ENCODE peak calls at places on chromosomes 5 and 9, in five cellular contexts. Q is H1, Y is IMR-90, G is H9, C is mesenchymal stem cell. X is an unnamed sample.

GRCh38 chr5:62732677-62733121 is 154.1 kb downstream of the LRRC70 start:
- DNase-seq in Q (no peak), Y (peak), G (no peak), C (peak), X (no peak)

GRCh38 chr5:56088967-56089829 is 94.4 kb upstream of the IL6ST start:
- DNase-seq in Q (no peak), Y (peak), G (no peak), C (peak), X (no peak)

GRCh38 chr9:18805386-18805785 is 227.6 kb downstream of the SAXO1 start:
- DNase-seq in Q (no peak), Y (no peak), G (peak), C (no peak), X (no peak)

GRCh38 chr9:127351182-127352166 is 45.5 kb upstream of the SLC2A8 start:
- DNase-seq in Q (no peak), Y (no peak), G (no peak), C (no peak), X (no peak)

GRCh38 chr5:28517691-28518090 is 1479.3 kb upstream of the CDH9 start:
- DNase-seq in Q (no peak), Y (no peak), G (no peak), C (no peak), X (no peak)

GRCh38 chr9:6080154-6080716 is 64.8 kb upstream of the RANBP6 start:
- DNase-seq in Q (peak), Y (peak), G (peak), C (peak), X (peak)

GRCh38 chr5:11234501-11234911 is 473.5 kb upstream of the DAP start:
- DNase-seq in Q (no peak), Y (no peak), G (no peak), C (no peak), X (no peak)

GRCh38 chr9:13151489-13151888 is 128.0 kb downstream of the MPDZ start:
- DNase-seq in Q (no peak), Y (no peak), G (no peak), C (no peak), X (no peak)

GRCh38 chr9:26043431-26043830 is 365.2 kb upstream of the TUSC1 start:
- DNase-seq in Q (no peak), Y (no peak), G (peak), C (no peak), X (no peak)

GRCh38 chr5:107119656-107120055 is 551.1 kb downstream of the EFNA5 start:
- DNase-seq in Q (no peak), Y (no peak), G (no peak), C (no peak), X (no peak)

GRCh38 chr5:95699337-95699736 is 16.5 kb upstream of the SPATA9 start:
- DNase-seq in Q (no peak), Y (no peak), G (no peak), C (no peak), X (no peak)
- H2BK15ac ChIP-seq in Q (no peak), Y (no peak), G (no peak), C (no peak), X (no peak)

DNA sequence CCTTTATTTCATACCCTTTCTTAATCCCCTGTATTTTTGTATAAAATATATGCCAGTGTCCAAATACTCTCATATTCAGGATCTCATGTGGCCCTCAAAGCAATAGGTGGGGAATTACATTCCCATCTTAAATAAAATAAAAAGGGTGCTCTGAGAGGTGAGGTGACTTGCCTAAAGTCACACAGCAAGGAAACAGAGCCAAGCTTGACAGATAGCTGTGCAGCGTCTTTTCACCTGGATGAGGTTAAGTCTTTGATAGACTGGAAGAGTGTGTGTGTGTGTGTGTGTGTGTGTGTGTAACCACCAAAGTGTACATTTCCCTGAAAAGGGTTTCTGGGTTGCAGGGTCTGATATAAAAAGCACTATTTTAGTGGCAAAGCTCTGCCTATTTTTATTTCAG is 12.4 kb downstream of the MSX2 start:
- DNase-seq in Q (no peak), Y (no peak), G (no peak), C (no peak), X (no peak)
- H2BK120ac ChIP-seq in Q (no peak), Y (peak), G (no peak), C (no peak), X (no peak)

GRCh38 chr9:132851421-132851792 is 26.7 kb downstream of the AK8 start:
- DNase-seq in Q (no peak), Y (no peak), G (no peak), C (no peak), X (no peak)
- H2AFZ ChIP-seq in Q (no peak), Y (no peak), G (no peak), C (no peak), X (no peak)

GRCh38 chr5:86981898-86982297 is 285.8 kb upstream of the RASA1 start:
- DNase-seq in Q (no peak), Y (no peak), G (no peak), C (no peak), X (no peak)
- H2BK15ac ChIP-seq in Q (no peak), Y (no peak), G (no peak), C (no peak), X (no peak)

DNA sequence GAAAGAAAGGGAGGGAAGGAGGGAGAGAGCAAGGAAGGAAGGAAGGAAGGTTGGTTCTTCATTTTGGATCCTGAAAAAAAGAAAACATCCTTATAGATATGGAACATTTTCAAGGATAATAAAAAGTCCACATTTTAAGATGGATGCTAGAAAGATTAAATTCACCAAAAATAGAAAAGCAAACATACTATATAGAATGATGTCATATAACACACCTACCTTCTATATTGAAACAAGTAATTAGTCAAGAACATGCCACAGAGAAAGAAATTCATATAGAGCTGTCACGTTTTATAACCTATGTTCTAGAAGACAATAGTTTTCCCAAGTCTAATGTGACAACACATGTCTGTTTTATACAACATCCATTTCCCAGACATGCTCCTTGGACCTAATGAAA is 302.0 kb downstream of the TLE1 start:
- DNase-seq in Q (no peak), Y (no peak), G (no peak), C (no peak), X (no peak)
- H2BK120ac ChIP-seq in Q (no peak), Y (no peak), G (no peak), C (no peak), X (no peak)

GRCh38 chr5:1199340-1199648 is 2.1 kb upstream of the SLC6A19 start:
- DNase-seq in Q (no peak), Y (no peak), G (no peak), C (no peak), X (no peak)
- H2AFZ ChIP-seq in Q (no peak), Y (no peak), G (no peak), C (no peak), X (no peak)

DNA sequence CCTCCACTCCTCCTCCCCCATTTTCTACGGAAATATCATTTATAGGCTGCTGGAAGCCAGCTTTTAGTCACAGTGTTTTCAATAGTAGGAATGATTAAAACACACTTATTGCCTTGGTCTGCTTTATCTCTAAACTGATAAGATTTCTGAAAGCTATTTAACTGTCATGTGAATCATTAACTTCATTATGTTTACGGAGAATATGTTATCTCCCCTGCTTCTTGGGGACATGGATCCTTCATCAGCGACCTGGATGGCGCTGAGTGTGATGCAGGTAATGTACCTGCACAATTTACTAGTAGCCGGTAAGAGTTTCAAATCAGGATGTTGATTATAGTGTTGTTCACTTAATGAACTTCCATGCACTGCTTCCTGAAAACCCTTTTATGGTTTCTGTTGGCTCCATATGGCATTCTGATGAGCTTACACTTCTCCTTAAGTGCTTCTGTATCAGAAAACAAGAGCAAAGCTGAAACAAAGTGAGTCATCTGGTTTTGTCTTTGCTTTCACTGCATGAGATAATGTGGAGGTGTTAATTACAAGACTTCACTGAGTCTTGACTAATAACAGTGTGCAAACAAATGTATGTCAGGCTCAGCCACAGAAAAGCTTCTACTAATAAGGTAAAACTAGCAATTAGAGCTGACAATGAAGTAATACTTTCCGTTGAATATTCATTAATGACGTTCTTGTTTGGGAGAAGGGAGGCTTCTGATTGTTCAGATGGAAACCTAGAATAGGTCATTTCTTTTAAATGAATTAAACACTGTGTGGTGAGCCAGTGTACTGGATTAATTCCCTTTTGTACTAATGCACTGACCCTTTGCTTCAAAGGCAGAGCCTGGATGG is 162.4 kb upstream of the ZNF608 start:
- DNase-seq in Q (no peak), Y (peak), G (no peak), C (peak), X (no peak)
- H2BK15ac ChIP-seq in Q (no peak), Y (no peak), G (no peak), C (no peak), X (no peak)

X was measured in neuronal stem cell.